ENCODE peak calls at places on chromosomes 3 and 15, in five cellular contexts. K is DMS79 treated with DMSO at 0.1 percent for 48 hours; Z is fibroblast of the conjunctiva; O is activated CD4-positive, alpha-beta T cell treated with anti-CD3 and anti-CD28 coated beads, Interleukin-2, amount 10 ng/mL, durations not matched to agents 7 days and 5 days; Q is spleen. H is an unnamed sample.
A peak's percentile ranks its signal among the peaks of the same experiment; 100 is the strongest.

GRCh38 chr3:136428167-136428566 is 178.0 kb downstream of the PCCB start:
- DNase-seq in Q (no peak), K (no peak), Z (no peak), O (no peak), H (no peak)

GRCh38 chr3:195151866-195152526 is 119.0 kb downstream of the XXYLT1 start:
- DNase-seq in K (no peak), Q (no peak), O (no peak), Z (no peak), H (no peak)

GRCh38 chr3:9402410-9403228 is 5.2 kb downstream of the SETD5 start:
- DNase-seq in Z (no peak), O (no peak), Q (no peak), K (peak; percentile 8), H (no peak)

GRCh38 chr3:117052356-117052755 is 342.8 kb downstream of the TUSC7 start:
- DNase-seq in Q (no peak), O (no peak), Z (no peak), K (no peak), H (no peak)

GRCh38 chr3:44890258-44890657 is 15.8 kb downstream of the TGM4 start:
- DNase-seq in K (no peak), Z (no peak), O (no peak), Q (no peak), H (no peak)

GRCh38 chr15:44593042-44593736 is 56.2 kb downstream of the EIF3J start:
- DNase-seq in K (no peak), O (peak; percentile 42), Z (no peak), Q (no peak), H (no peak)

GRCh38 chr3:13276438-13277129 is 143.5 kb downstream of the NUP210 start:
- DNase-seq in O (no peak), Z (no peak), K (no peak), Q (peak; percentile 71), H (no peak)

GRCh38 chr15:70308011-70308761 is 210.5 kb upstream of the TLE3 start:
- DNase-seq in Z (no peak), K (no peak), O (no peak), Q (no peak), H (no peak)

GRCh38 chr3:175743733-175744400 is 884.7 kb downstream of the NAALADL2 start:
- DNase-seq in Q (no peak), O (no peak), K (no peak), Z (no peak), H (peak; percentile 17)

GRCh38 chr3:147297756-147298155 is 108.6 kb downstream of the ZIC4 start:
- DNase-seq in O (no peak), K (no peak), Z (no peak), Q (no peak), H (no peak)